ENCODE peak calls at places on chromosomes 13 and 19, in eight cellular contexts. One of them, this sample, is unnamed.

GRCh38 chr19:11203194-11204075 is 6.1 kb upstream of the KANK2 start:
- DNase-seq in stimulated activated CD4-positive, alpha-beta T cell treated with anti-CD3 and anti-CD28 coated beads, Interleukin-4, amount 100 ng/mL, for 1 hour: peak
- DNase-seq in CD8-positive, alpha-beta T cell: peak
- DNase-seq in central memory CD8-positive, alpha-beta T cell: no peak
- DNase-seq in AG08395: peak
- DNase-seq in left colon: peak
- DNase-seq in H9: peak
- DNase-seq in KG1: no peak
- DNase-seq in this sample: peak

GRCh38 chr19:8639821-8640401 is 9.5 kb downstream of the NFILZ start:
- DNase-seq in left colon: no peak
- DNase-seq in KG1: no peak
- DNase-seq in CD8-positive, alpha-beta T cell: no peak
- DNase-seq in stimulated activated CD4-positive, alpha-beta T cell treated with anti-CD3 and anti-CD28 coated beads, Interleukin-4, amount 100 ng/mL, for 1 hour: no peak
- DNase-seq in central memory CD8-positive, alpha-beta T cell: no peak
- DNase-seq in H9: no peak
- DNase-seq in AG08395: no peak
- DNase-seq in this sample: no peak

GRCh38 chr19:13116282-13117175 is at the start of gene TRMT1:
- DNase-seq in CD8-positive, alpha-beta T cell: peak
- DNase-seq in KG1: peak
- DNase-seq in left colon: peak
- DNase-seq in AG08395: peak
- DNase-seq in stimulated activated CD4-positive, alpha-beta T cell treated with anti-CD3 and anti-CD28 coated beads, Interleukin-4, amount 100 ng/mL, for 1 hour: peak
- DNase-seq in H9: peak
- DNase-seq in central memory CD8-positive, alpha-beta T cell: peak
- DNase-seq in this sample: peak

GRCh38 chr19:7783991-7784421 is 21.0 kb downstream of the CLEC4M start:
- DNase-seq in central memory CD8-positive, alpha-beta T cell: no peak
- DNase-seq in stimulated activated CD4-positive, alpha-beta T cell treated with anti-CD3 and anti-CD28 coated beads, Interleukin-4, amount 100 ng/mL, for 1 hour: no peak
- DNase-seq in AG08395: peak
- DNase-seq in CD8-positive, alpha-beta T cell: no peak
- DNase-seq in KG1: no peak
- DNase-seq in left colon: no peak
- DNase-seq in H9: peak
- DNase-seq in this sample: no peak

GRCh38 chr19:3369337-3370213 is 3.2 kb downstream of the NFIC start:
- DNase-seq in left colon: peak
- DNase-seq in central memory CD8-positive, alpha-beta T cell: no peak
- DNase-seq in H9: peak
- DNase-seq in AG08395: peak
- DNase-seq in KG1: no peak
- DNase-seq in stimulated activated CD4-positive, alpha-beta T cell treated with anti-CD3 and anti-CD28 coated beads, Interleukin-4, amount 100 ng/mL, for 1 hour: peak
- DNase-seq in CD8-positive, alpha-beta T cell: no peak
- DNase-seq in this sample: peak

GRCh38 chr13:85236431-85236830 is 562.8 kb downstream of the SLITRK6 start:
- DNase-seq in stimulated activated CD4-positive, alpha-beta T cell treated with anti-CD3 and anti-CD28 coated beads, Interleukin-4, amount 100 ng/mL, for 1 hour: no peak
- DNase-seq in KG1: no peak
- DNase-seq in central memory CD8-positive, alpha-beta T cell: no peak
- DNase-seq in left colon: no peak
- DNase-seq in AG08395: no peak
- DNase-seq in CD8-positive, alpha-beta T cell: no peak
- DNase-seq in H9: no peak
- DNase-seq in this sample: no peak

GRCh38 chr19:42032428-42032827 is 37.6 kb downstream of the GRIK5 start:
- DNase-seq in CD8-positive, alpha-beta T cell: no peak
- DNase-seq in H9: peak
- DNase-seq in left colon: no peak
- DNase-seq in stimulated activated CD4-positive, alpha-beta T cell treated with anti-CD3 and anti-CD28 coated beads, Interleukin-4, amount 100 ng/mL, for 1 hour: no peak
- DNase-seq in KG1: no peak
- DNase-seq in central memory CD8-positive, alpha-beta T cell: no peak
- DNase-seq in AG08395: no peak
- DNase-seq in this sample: no peak

GRCh38 chr19:5386841-5387240 is 46.2 kb upstream of the PTPRS start:
- DNase-seq in central memory CD8-positive, alpha-beta T cell: no peak
- DNase-seq in left colon: no peak
- DNase-seq in AG08395: no peak
- DNase-seq in H9: no peak
- DNase-seq in KG1: no peak
- DNase-seq in stimulated activated CD4-positive, alpha-beta T cell treated with anti-CD3 and anti-CD28 coated beads, Interleukin-4, amount 100 ng/mL, for 1 hour: no peak
- DNase-seq in CD8-positive, alpha-beta T cell: no peak
- DNase-seq in this sample: no peak

GRCh38 chr13:101417043-101417406 is 717 bp upstream of the NALCN start:
- DNase-seq in left colon: no peak
- DNase-seq in H9: no peak
- DNase-seq in AG08395: no peak
- DNase-seq in KG1: no peak
- DNase-seq in central memory CD8-positive, alpha-beta T cell: no peak
- DNase-seq in stimulated activated CD4-positive, alpha-beta T cell treated with anti-CD3 and anti-CD28 coated beads, Interleukin-4, amount 100 ng/mL, for 1 hour: no peak
- DNase-seq in CD8-positive, alpha-beta T cell: no peak
- DNase-seq in this sample: no peak

GRCh38 chr19:30449673-30450072 is 77.5 kb downstream of the ZNF536 start:
- DNase-seq in CD8-positive, alpha-beta T cell: no peak
- DNase-seq in left colon: no peak
- DNase-seq in stimulated activated CD4-positive, alpha-beta T cell treated with anti-CD3 and anti-CD28 coated beads, Interleukin-4, amount 100 ng/mL, for 1 hour: no peak
- DNase-seq in KG1: no peak
- DNase-seq in central memory CD8-positive, alpha-beta T cell: no peak
- DNase-seq in AG08395: no peak
- DNase-seq in H9: no peak
- DNase-seq in this sample: no peak

GRCh38 chr13:31093145-31093885 is 68.4 kb downstream of the HSPH1 start:
- DNase-seq in CD8-positive, alpha-beta T cell: no peak
- DNase-seq in left colon: no peak
- DNase-seq in stimulated activated CD4-positive, alpha-beta T cell treated with anti-CD3 and anti-CD28 coated beads, Interleukin-4, amount 100 ng/mL, for 1 hour: no peak
- DNase-seq in AG08395: no peak
- DNase-seq in central memory CD8-positive, alpha-beta T cell: no peak
- DNase-seq in KG1: no peak
- DNase-seq in H9: no peak
- DNase-seq in this sample: no peak

GRCh38 chr19:1261512-1261862 is 7.6 kb upstream of the CIRBP start:
- DNase-seq in KG1: no peak
- DNase-seq in stimulated activated CD4-positive, alpha-beta T cell treated with anti-CD3 and anti-CD28 coated beads, Interleukin-4, amount 100 ng/mL, for 1 hour: no peak
- DNase-seq in H9: no peak
- DNase-seq in AG08395: no peak
- DNase-seq in CD8-positive, alpha-beta T cell: no peak
- DNase-seq in central memory CD8-positive, alpha-beta T cell: no peak
- DNase-seq in left colon: no peak
- DNase-seq in this sample: no peak

GRCh38 chr13:102620512-102620911 is 23.7 kb downstream of the TPP2 start:
- DNase-seq in central memory CD8-positive, alpha-beta T cell: no peak
- DNase-seq in CD8-positive, alpha-beta T cell: no peak
- DNase-seq in stimulated activated CD4-positive, alpha-beta T cell treated with anti-CD3 and anti-CD28 coated beads, Interleukin-4, amount 100 ng/mL, for 1 hour: no peak
- DNase-seq in H9: no peak
- DNase-seq in KG1: no peak
- DNase-seq in left colon: no peak
- DNase-seq in AG08395: no peak
- DNase-seq in this sample: no peak

GRCh38 chr13:73138276-73138950 is 79.6 kb downstream of the KLF5 start:
- DNase-seq in AG08395: peak
- DNase-seq in central memory CD8-positive, alpha-beta T cell: no peak
- DNase-seq in H9: no peak
- DNase-seq in stimulated activated CD4-positive, alpha-beta T cell treated with anti-CD3 and anti-CD28 coated beads, Interleukin-4, amount 100 ng/mL, for 1 hour: no peak
- DNase-seq in CD8-positive, alpha-beta T cell: no peak
- DNase-seq in KG1: no peak
- DNase-seq in left colon: peak
- DNase-seq in this sample: peak

GRCh38 chr13:114146629-114147028 is 14.2 kb upstream of the RASA3 start:
- DNase-seq in central memory CD8-positive, alpha-beta T cell: no peak
- DNase-seq in H9: no peak
- DNase-seq in KG1: no peak
- DNase-seq in CD8-positive, alpha-beta T cell: no peak
- DNase-seq in AG08395: no peak
- DNase-seq in left colon: no peak
- DNase-seq in stimulated activated CD4-positive, alpha-beta T cell treated with anti-CD3 and anti-CD28 coated beads, Interleukin-4, amount 100 ng/mL, for 1 hour: no peak
- DNase-seq in this sample: no peak

GRCh38 chr19:40465025-40465780 is at the start of gene BLVRB:
- DNase-seq in AG08395: peak
- DNase-seq in H9: no peak
- DNase-seq in CD8-positive, alpha-beta T cell: no peak
- DNase-seq in KG1: peak
- DNase-seq in stimulated activated CD4-positive, alpha-beta T cell treated with anti-CD3 and anti-CD28 coated beads, Interleukin-4, amount 100 ng/mL, for 1 hour: no peak
- DNase-seq in central memory CD8-positive, alpha-beta T cell: no peak
- DNase-seq in left colon: no peak
- DNase-seq in this sample: no peak

GRCh38 chr19:18741566-18742121 is 49.5 kb downstream of the COMP start:
- DNase-seq in AG08395: no peak
- DNase-seq in central memory CD8-positive, alpha-beta T cell: no peak
- DNase-seq in H9: peak
- DNase-seq in CD8-positive, alpha-beta T cell: no peak
- DNase-seq in KG1: no peak
- DNase-seq in stimulated activated CD4-positive, alpha-beta T cell treated with anti-CD3 and anti-CD28 coated beads, Interleukin-4, amount 100 ng/mL, for 1 hour: no peak
- DNase-seq in left colon: peak
- DNase-seq in this sample: peak

GRCh38 chr13:52136763-52137162 is 7.9 kb upstream of the NEK5 start:
- DNase-seq in CD8-positive, alpha-beta T cell: no peak
- DNase-seq in central memory CD8-positive, alpha-beta T cell: no peak
- DNase-seq in AG08395: no peak
- DNase-seq in KG1: no peak
- DNase-seq in H9: no peak
- DNase-seq in left colon: no peak
- DNase-seq in stimulated activated CD4-positive, alpha-beta T cell treated with anti-CD3 and anti-CD28 coated beads, Interleukin-4, amount 100 ng/mL, for 1 hour: no peak
- DNase-seq in this sample: no peak

GRCh38 chr13:27026396-27026795 is 145.2 kb downstream of the USP12 start:
- DNase-seq in stimulated activated CD4-positive, alpha-beta T cell treated with anti-CD3 and anti-CD28 coated beads, Interleukin-4, amount 100 ng/mL, for 1 hour: no peak
- DNase-seq in central memory CD8-positive, alpha-beta T cell: no peak
- DNase-seq in CD8-positive, alpha-beta T cell: no peak
- DNase-seq in AG08395: no peak
- DNase-seq in H9: peak
- DNase-seq in KG1: no peak
- DNase-seq in left colon: no peak
- DNase-seq in this sample: no peak

GRCh38 chr13:51324714-51325440 is 14.6 kb upstream of the SERPINE3 start:
- DNase-seq in H9: peak
- DNase-seq in left colon: no peak
- DNase-seq in CD8-positive, alpha-beta T cell: no peak
- DNase-seq in stimulated activated CD4-positive, alpha-beta T cell treated with anti-CD3 and anti-CD28 coated beads, Interleukin-4, amount 100 ng/mL, for 1 hour: no peak
- DNase-seq in central memory CD8-positive, alpha-beta T cell: no peak
- DNase-seq in KG1: no peak
- DNase-seq in AG08395: no peak
- DNase-seq in this sample: no peak

GRCh38 chr13:95494082-95494681 is 58.3 kb upstream of the CLDN10 start:
- DNase-seq in H9: no peak
- DNase-seq in left colon: no peak
- DNase-seq in AG08395: peak
- DNase-seq in CD8-positive, alpha-beta T cell: no peak
- DNase-seq in central memory CD8-positive, alpha-beta T cell: no peak
- DNase-seq in KG1: peak
- DNase-seq in stimulated activated CD4-positive, alpha-beta T cell treated with anti-CD3 and anti-CD28 coated beads, Interleukin-4, amount 100 ng/mL, for 1 hour: no peak
- DNase-seq in this sample: no peak

GRCh38 chr19:38977445-38978314 is 2.1 kb upstream of the FBXO17 start:
- DNase-seq in stimulated activated CD4-positive, alpha-beta T cell treated with anti-CD3 and anti-CD28 coated beads, Interleukin-4, amount 100 ng/mL, for 1 hour: peak
- DNase-seq in CD8-positive, alpha-beta T cell: no peak
- DNase-seq in H9: no peak
- DNase-seq in central memory CD8-positive, alpha-beta T cell: no peak
- DNase-seq in KG1: no peak
- DNase-seq in left colon: no peak
- DNase-seq in AG08395: no peak
- DNase-seq in this sample: no peak

GRCh38 chr13:87810920-87811344 is 139.8 kb downstream of the SLITRK5 start:
- DNase-seq in AG08395: no peak
- DNase-seq in stimulated activated CD4-positive, alpha-beta T cell treated with anti-CD3 and anti-CD28 coated beads, Interleukin-4, amount 100 ng/mL, for 1 hour: no peak
- DNase-seq in KG1: no peak
- DNase-seq in H9: no peak
- DNase-seq in central memory CD8-positive, alpha-beta T cell: no peak
- DNase-seq in CD8-positive, alpha-beta T cell: no peak
- DNase-seq in left colon: peak
- DNase-seq in this sample: no peak

GRCh38 chr13:87536499-87536898 is 134.7 kb upstream of the SLITRK5 start:
- DNase-seq in stimulated activated CD4-positive, alpha-beta T cell treated with anti-CD3 and anti-CD28 coated beads, Interleukin-4, amount 100 ng/mL, for 1 hour: no peak
- DNase-seq in KG1: no peak
- DNase-seq in AG08395: no peak
- DNase-seq in central memory CD8-positive, alpha-beta T cell: no peak
- DNase-seq in CD8-positive, alpha-beta T cell: no peak
- DNase-seq in H9: no peak
- DNase-seq in left colon: no peak
- DNase-seq in this sample: no peak

GRCh38 chr13:25744176-25744575 is 307.6 kb downstream of the SHISA2 start:
- DNase-seq in AG08395: peak
- DNase-seq in CD8-positive, alpha-beta T cell: no peak
- DNase-seq in left colon: no peak
- DNase-seq in H9: no peak
- DNase-seq in central memory CD8-positive, alpha-beta T cell: no peak
- DNase-seq in stimulated activated CD4-positive, alpha-beta T cell treated with anti-CD3 and anti-CD28 coated beads, Interleukin-4, amount 100 ng/mL, for 1 hour: no peak
- DNase-seq in KG1: no peak
- DNase-seq in this sample: no peak

GRCh38 chr19:873084-874019 is 13.9 kb downstream of the CFD start:
- DNase-seq in KG1: no peak
- DNase-seq in AG08395: peak
- DNase-seq in CD8-positive, alpha-beta T cell: peak
- DNase-seq in left colon: peak
- DNase-seq in central memory CD8-positive, alpha-beta T cell: peak
- DNase-seq in H9: peak
- DNase-seq in stimulated activated CD4-positive, alpha-beta T cell treated with anti-CD3 and anti-CD28 coated beads, Interleukin-4, amount 100 ng/mL, for 1 hour: peak
- DNase-seq in this sample: no peak

GRCh38 chr19:35641515-35642151 is at the start of gene ETV2:
- DNase-seq in central memory CD8-positive, alpha-beta T cell: no peak
- DNase-seq in AG08395: no peak
- DNase-seq in KG1: no peak
- DNase-seq in CD8-positive, alpha-beta T cell: peak
- DNase-seq in stimulated activated CD4-positive, alpha-beta T cell treated with anti-CD3 and anti-CD28 coated beads, Interleukin-4, amount 100 ng/mL, for 1 hour: no peak
- DNase-seq in H9: peak
- DNase-seq in left colon: peak
- DNase-seq in this sample: peak

GRCh38 chr13:44351505-44351854 is 22.1 kb upstream of the SERP2 start:
- DNase-seq in AG08395: no peak
- DNase-seq in H9: no peak
- DNase-seq in CD8-positive, alpha-beta T cell: no peak
- DNase-seq in left colon: no peak
- DNase-seq in stimulated activated CD4-positive, alpha-beta T cell treated with anti-CD3 and anti-CD28 coated beads, Interleukin-4, amount 100 ng/mL, for 1 hour: no peak
- DNase-seq in KG1: no peak
- DNase-seq in central memory CD8-positive, alpha-beta T cell: no peak
- DNase-seq in this sample: no peak

GRCh38 chr13:77300176-77301141 is 26.4 kb downstream of the MYCBP2 start:
- DNase-seq in left colon: no peak
- DNase-seq in stimulated activated CD4-positive, alpha-beta T cell treated with anti-CD3 and anti-CD28 coated beads, Interleukin-4, amount 100 ng/mL, for 1 hour: no peak
- DNase-seq in central memory CD8-positive, alpha-beta T cell: no peak
- DNase-seq in KG1: no peak
- DNase-seq in AG08395: peak
- DNase-seq in CD8-positive, alpha-beta T cell: no peak
- DNase-seq in H9: no peak
- DNase-seq in this sample: no peak

GRCh38 chr13:84433024-84433423 is 550.8 kb upstream of the SLITRK1 start:
- DNase-seq in KG1: no peak
- DNase-seq in stimulated activated CD4-positive, alpha-beta T cell treated with anti-CD3 and anti-CD28 coated beads, Interleukin-4, amount 100 ng/mL, for 1 hour: no peak
- DNase-seq in central memory CD8-positive, alpha-beta T cell: no peak
- DNase-seq in left colon: no peak
- DNase-seq in CD8-positive, alpha-beta T cell: no peak
- DNase-seq in AG08395: no peak
- DNase-seq in H9: no peak
- DNase-seq in this sample: no peak

GRCh38 chr13:100887729-100888151 is 213.1 kb upstream of the TMTC4 start:
- DNase-seq in central memory CD8-positive, alpha-beta T cell: no peak
- DNase-seq in stimulated activated CD4-positive, alpha-beta T cell treated with anti-CD3 and anti-CD28 coated beads, Interleukin-4, amount 100 ng/mL, for 1 hour: no peak
- DNase-seq in AG08395: peak
- DNase-seq in KG1: no peak
- DNase-seq in H9: no peak
- DNase-seq in left colon: no peak
- DNase-seq in CD8-positive, alpha-beta T cell: no peak
- DNase-seq in this sample: no peak

GRCh38 chr13:24929196-24929595 is 165.2 kb downstream of the RNF17 start:
- DNase-seq in central memory CD8-positive, alpha-beta T cell: no peak
- DNase-seq in KG1: no peak
- DNase-seq in left colon: no peak
- DNase-seq in AG08395: no peak
- DNase-seq in CD8-positive, alpha-beta T cell: no peak
- DNase-seq in H9: no peak
- DNase-seq in stimulated activated CD4-positive, alpha-beta T cell treated with anti-CD3 and anti-CD28 coated beads, Interleukin-4, amount 100 ng/mL, for 1 hour: no peak
- DNase-seq in this sample: no peak

GRCh38 chr19:39929750-39930149 is 4.7 kb downstream of the FCGBP start:
- DNase-seq in stimulated activated CD4-positive, alpha-beta T cell treated with anti-CD3 and anti-CD28 coated beads, Interleukin-4, amount 100 ng/mL, for 1 hour: no peak
- DNase-seq in CD8-positive, alpha-beta T cell: no peak
- DNase-seq in central memory CD8-positive, alpha-beta T cell: no peak
- DNase-seq in AG08395: no peak
- DNase-seq in KG1: no peak
- DNase-seq in H9: no peak
- DNase-seq in left colon: no peak
- DNase-seq in this sample: no peak

This sample was measured in stomach.